ENCODE peak calls at places on chromosomes 16 and 17, in five cellular contexts. T, J, O, P and M are unnamed samples.

GRCh38 chr17:42843358-42843934 is 934 bp upstream of the AOC2 start:
- DNase-seq in P (no peak), O (no peak), T (peak), J (peak), M (peak)

GRCh38 chr17:80360396-80360795 is 54.6 kb upstream of the ENDOV start:
- DNase-seq in T (no peak), P (no peak), J (no peak), O (no peak), M (no peak)

GRCh38 chr16:88536510-88536909 is 33.7 kb upstream of the ZC3H18 start:
- DNase-seq in J (no peak), T (no peak), O (no peak), P (no peak), M (no peak)

GRCh38 chr16:17369441-17369951 is 101.3 kb downstream of the XYLT1 start:
- DNase-seq in P (no peak), T (peak), O (peak), J (no peak), M (no peak)

GRCh38 chr16:14497245-14498082 is 132.6 kb downstream of the PARN start:
- DNase-seq in O (no peak), T (no peak), J (no peak), P (peak), M (no peak)

GRCh38 chr17:2259769-2260536 is 43.6 kb downstream of the SMG6 start:
- DNase-seq in P (no peak), J (no peak), O (no peak), T (no peak), M (no peak)

GRCh38 chr16:3431779-3432219 is 11.5 kb downstream of the ZNF597 start:
- DNase-seq in O (peak), P (no peak), T (peak), J (no peak), M (no peak)

GRCh38 chr17:5794881-5795486 is 210.7 kb upstream of the NLRP1 start:
- DNase-seq in O (no peak), P (no peak), T (no peak), J (no peak), M (no peak)

GRCh38 chr17:73065376-73065775 is 27.1 kb downstream of the SLC39A11 start:
- DNase-seq in T (no peak), O (no peak), P (no peak), J (no peak), M (no peak)

GRCh38 chr17:7932483-7932891 is 481 bp downstream of the CNTROB start:
- DNase-seq in P (no peak), O (no peak), J (peak), T (no peak), M (no peak)

GRCh38 chr16:3580686-3581085 is 3.5 kb upstream of the NLRC3 start:
- DNase-seq in P (no peak), T (no peak), J (no peak), O (no peak), M (no peak)